ENCODE peak calls at places on chromosome 10, in nine cellular contexts. K is SK-N-SH, I is HCT116, B is GM23248, Q is OCI-LY7, C is MM.1S, U is hepatocyte, M is GM23338, Y is PC-3. E is an unnamed sample.

GRCh38 chr10:71854031-71854430 is 3.0 kb upstream of the PSAP start:
- DNase-seq in K (no peak), I (no peak), B (peak), Q (no peak), C (no peak), U (no peak), M (no peak), Y (no peak), E (no peak)

GRCh38 chr10:3408603-3409365 is 236.2 kb upstream of the PITRM1 start:
- DNase-seq in K (no peak), I (no peak), B (no peak), Q (no peak), C (no peak), U (no peak), M (no peak), Y (no peak), E (no peak)

GRCh38 chr10:119426699-119427098 is 115.8 kb downstream of the RGS10 start:
- DNase-seq in K (no peak), I (no peak), B (no peak), Q (no peak), C (no peak), U (no peak), M (no peak), Y (no peak), E (no peak)

GRCh38 chr10:52771534-52772455 is 789 bp downstream of the MBL2 start:
- DNase-seq in K (no peak), I (no peak), B (peak), Q (no peak), C (no peak), U (no peak), M (no peak), Y (peak), E (no peak)

GRCh38 chr10:17873946-17874345 is 64.8 kb downstream of the MRC1 start:
- DNase-seq in K (no peak), I (no peak), B (no peak), Q (no peak), C (no peak), U (no peak), M (no peak), Y (no peak), E (no peak)

GRCh38 chr10:33115720-33116119 is 157.7 kb upstream of the ITGB1 start:
- DNase-seq in K (no peak), I (no peak), B (peak), Q (no peak), C (no peak), U (no peak), M (no peak), Y (peak), E (no peak)

GRCh38 chr10:79433324-79434222 is 11.9 kb downstream of the ZCCHC24 start:
- DNase-seq in K (no peak), I (no peak), B (no peak), Q (no peak), C (no peak), U (peak), M (no peak), Y (no peak), E (no peak)

GRCh38 chr10:6012506-6012905 is 35.2 kb upstream of the IL15RA start:
- DNase-seq in K (no peak), I (no peak), B (no peak), Q (no peak), C (no peak), U (no peak), M (no peak), Y (no peak), E (no peak)

GRCh38 chr10:68668231-68668630 is 52.8 kb upstream of the CCAR1 start:
- DNase-seq in K (no peak), I (no peak), B (no peak), Q (no peak), C (no peak), U (no peak), M (no peak), Y (no peak), E (no peak)

GRCh38 chr10:68668972-68669371 is 52.1 kb upstream of the CCAR1 start:
- DNase-seq in K (no peak), I (no peak), B (no peak), Q (no peak), C (no peak), U (no peak), M (no peak), Y (no peak), E (no peak)

GRCh38 chr10:68665841-68666240 is 55.2 kb upstream of the CCAR1 start:
- DNase-seq in K (no peak), I (no peak), B (peak), Q (no peak), C (no peak), U (no peak), M (no peak), Y (peak), E (no peak)

GRCh38 chr10:68666280-68666760 is 54.7 kb upstream of the CCAR1 start:
- DNase-seq in K (no peak), I (no peak), B (peak), Q (no peak), C (no peak), U (no peak), M (no peak), Y (peak), E (no peak)
- H2AFZ ChIP-seq in K (peak), I (no peak), B (peak), Q (no peak), C (no peak), U (no peak), M (no peak), Y (peak), E (no peak)

GRCh38 chr10:73116017-73116416 is 5.8 kb downstream of the NUDT13 start:
- DNase-seq in K (no peak), I (no peak), B (no peak), Q (no peak), C (no peak), U (no peak), M (no peak), Y (peak), E (no peak)

GRCh38 chr10:73113543-73113942 is 3.3 kb downstream of the NUDT13 start:
- DNase-seq in K (no peak), I (no peak), B (peak), Q (no peak), C (no peak), U (no peak), M (no peak), Y (peak), E (no peak)

GRCh38 chr10:73106301-73106700 is 4.0 kb upstream of the NUDT13 start:
- DNase-seq in K (no peak), I (no peak), B (no peak), Q (no peak), C (no peak), U (no peak), M (no peak), Y (no peak), E (no peak)

GRCh38 chr10:73110345-73110849 is at the start of gene NUDT13:
- DNase-seq in K (peak), I (peak), B (peak), Q (no peak), C (peak), U (peak), M (peak), Y (peak), E (peak)
- TF ChIP-seq EZH2phosphoT487 in K (no peak), I (no peak), B (no peak), Q (no peak), C (no peak), U (no peak), M (no peak), Y (no peak), E (no peak)

DNA sequence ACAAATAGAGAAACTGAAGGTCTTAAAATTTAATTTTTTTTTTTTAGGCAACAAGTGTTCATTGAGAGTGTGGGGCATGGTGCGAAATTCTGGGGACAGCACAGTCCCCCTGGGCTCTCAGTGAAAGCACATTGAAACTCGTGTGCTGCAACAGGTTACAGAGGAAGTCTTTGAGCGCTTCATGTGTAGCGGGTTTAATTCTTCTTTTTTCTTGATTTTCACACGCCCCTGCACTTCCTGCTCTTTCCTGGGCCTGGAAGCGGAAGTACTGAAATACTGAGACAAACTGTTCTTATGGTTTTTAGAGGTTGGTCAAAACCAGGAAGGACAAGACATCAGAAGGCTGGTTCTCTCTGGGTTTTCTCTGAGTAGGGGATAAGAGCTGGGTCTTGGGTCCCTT is 203.5 kb downstream of the PTEN start:
- DNase-seq in K (no peak), I (no peak), B (no peak), Q (peak), C (no peak), U (no peak), M (no peak), Y (no peak), E (no peak)
- H2AFZ ChIP-seq in K (no peak), I (no peak), B (no peak), Q (peak), C (no peak), U (no peak), M (no peak), Y (no peak), E (no peak)

DNA sequence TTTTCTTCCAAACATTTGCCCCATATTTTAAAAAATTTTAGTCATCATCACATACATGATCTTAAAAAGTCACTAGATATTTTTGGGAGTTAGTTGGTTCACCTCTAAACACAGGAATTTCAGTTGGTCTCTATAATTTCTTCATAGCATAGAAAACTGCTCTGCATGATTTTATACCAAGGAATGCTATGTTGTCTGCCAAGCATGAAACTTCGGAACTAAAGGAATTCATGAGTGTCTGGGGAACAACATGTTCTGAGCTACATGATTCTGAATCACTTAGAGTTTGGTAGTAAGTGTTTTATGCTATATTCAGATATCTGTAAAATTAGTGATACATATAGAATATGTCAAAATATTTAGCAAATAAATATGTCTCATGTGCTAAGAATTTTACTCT is 957.8 kb downstream of the GATA3 start:
- DNase-seq in K (no peak), I (no peak), B (peak), Q (no peak), C (no peak), U (no peak), M (no peak), Y (no peak), E (no peak)
- TF ChIP-seq EZH2phosphoT487 in K (no peak), I (no peak), B (no peak), Q (no peak), C (no peak), U (no peak), M (no peak), Y (no peak), E (no peak)

GRCh38 chr10:14738011-14738510 is 36.6 kb downstream of the FAM107B start:
- DNase-seq in K (no peak), I (no peak), B (no peak), Q (no peak), C (no peak), U (no peak), M (no peak), Y (no peak), E (no peak)

GRCh38 chr10:14740684-14741247 is 33.9 kb downstream of the FAM107B start:
- DNase-seq in K (no peak), I (no peak), B (no peak), Q (peak), C (peak), U (no peak), M (no peak), Y (no peak), E (no peak)

GRCh38 chr10:14748471-14748870 is 26.2 kb downstream of the FAM107B start:
- DNase-seq in K (no peak), I (no peak), B (no peak), Q (no peak), C (no peak), U (no peak), M (no peak), Y (peak), E (no peak)

GRCh38 chr10:14742382-14742781 is 32.3 kb downstream of the FAM107B start:
- DNase-seq in K (no peak), I (no peak), B (no peak), Q (no peak), C (no peak), U (no peak), M (no peak), Y (no peak), E (no peak)

GRCh38 chr10:14742815-14743214 is 31.9 kb downstream of the FAM107B start:
- DNase-seq in K (no peak), I (no peak), B (no peak), Q (peak), C (no peak), U (no peak), M (peak), Y (no peak), E (no peak)
- H2AFZ ChIP-seq in K (no peak), I (no peak), B (no peak), Q (peak), C (no peak), U (peak), M (peak), Y (no peak), E (no peak)

GRCh38 chr10:348456-348855 is 213.2 kb downstream of the ZMYND11 start:
- DNase-seq in K (no peak), I (no peak), B (no peak), Q (no peak), C (no peak), U (no peak), M (no peak), Y (no peak), E (no peak)
- TF ChIP-seq EZH2phosphoT487 in K (no peak), I (no peak), B (no peak), Q (no peak), C (no peak), U (no peak), M (no peak), Y (no peak), E (no peak)

GRCh38 chr10:110355922-110356627 is 51.4 kb upstream of the SMNDC1 start:
- DNase-seq in K (no peak), I (no peak), B (no peak), Q (peak), C (peak), U (no peak), M (no peak), Y (no peak), E (no peak)
- H2AFZ ChIP-seq in K (no peak), I (peak), B (no peak), Q (no peak), C (no peak), U (no peak), M (no peak), Y (no peak), E (no peak)

DNA sequence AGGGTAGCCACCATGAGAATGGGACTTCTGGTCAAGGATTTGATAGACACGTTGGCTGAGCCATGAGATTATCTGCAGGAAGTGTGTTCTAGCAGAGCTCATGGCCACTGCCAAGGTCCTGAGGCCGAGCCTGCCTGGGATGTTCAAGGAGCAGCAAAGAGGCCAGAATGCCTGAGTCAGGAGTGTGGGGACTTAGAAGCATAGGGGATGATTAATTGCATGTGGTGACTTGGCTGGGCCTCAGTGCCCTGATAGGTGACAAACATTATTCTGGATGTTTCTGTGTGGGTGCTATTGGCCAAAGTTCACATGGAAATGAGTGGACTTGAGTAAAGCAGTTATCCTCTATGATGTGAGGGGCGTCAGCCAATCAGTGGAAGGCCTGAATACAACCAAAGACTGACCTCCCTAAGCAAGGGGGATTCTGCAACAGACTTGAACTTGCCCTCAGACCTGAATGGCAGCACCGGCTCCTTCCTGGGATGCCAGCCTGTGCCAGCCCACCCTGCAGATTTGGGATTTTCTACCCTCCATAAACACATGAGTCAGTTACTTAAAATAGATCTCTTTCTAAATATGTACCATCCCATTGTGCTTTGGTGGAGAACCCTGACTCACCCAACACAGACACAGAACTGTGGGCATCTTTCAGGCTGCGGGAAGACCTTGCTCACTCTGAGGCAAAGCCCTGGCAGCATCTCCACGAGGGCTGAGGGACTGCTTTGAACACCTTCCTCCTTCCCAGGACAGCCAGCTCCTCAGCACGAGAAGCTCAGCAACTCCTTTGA is 363.9 kb upstream of the MGMT start:
- DNase-seq in K (no peak), I (no peak), B (peak), Q (no peak), C (no peak), U (no peak), M (no peak), Y (no peak), E (no peak)
- TF ChIP-seq EZH2phosphoT487 in K (no peak), I (no peak), B (no peak), Q (no peak), C (no peak), U (no peak), M (no peak), Y (no peak), E (no peak)

E was measured in neural progenitor cell.